ENCODE peak calls at places on chromosomes 13 and 19, in four cellular contexts. A is stimulated activated CD8-positive, alpha-beta memory T cell treated with anti-CD3 and anti-CD28 coated beads, Interleukin-7, amount 100 ng/mL, for 1 hour; N is amygdala; Y is hypothalamus. K is an unnamed sample.

GRCh38 chr19:52273301-52273700 is 3.9 kb downstream of the ZNF766 start:
- DNase-seq in N (no peak), A (no peak), Y (no peak), K (no peak)

GRCh38 chr19:49672131-49672919 is 4.7 kb upstream of the PRMT1 start:
- DNase-seq in Y (peak; percentile 43), A (peak; percentile 65), N (peak; percentile 48), K (peak; percentile 67)

GRCh38 chr19:12939908-12940533 is 1.6 kb downstream of the CALR start:
- DNase-seq in Y (no peak), A (no peak), N (no peak), K (no peak)

GRCh38 chr19:58466760-58467589 is at the start of gene ZNF324:
- DNase-seq in Y (peak; percentile 93), N (peak; percentile 97), A (peak; percentile 95), K (peak; percentile 97)

GRCh38 chr13:80177327-80177726 is 163.6 kb downstream of the SPRY2 start:
- DNase-seq in A (no peak), N (no peak), Y (no peak), K (no peak)

GRCh38 chr19:56189785-56190184 is 7.8 kb downstream of the ZSCAN5B start:
- DNase-seq in Y (no peak), A (no peak), N (no peak), K (no peak)

GRCh38 chr13:23672616-23673015 is 102.4 kb downstream of the TNFRSF19 start:
- DNase-seq in Y (no peak), N (no peak), A (no peak), K (no peak)

GRCh38 chr19:17682273-17682672 is 5.9 kb downstream of the UNC13A start:
- DNase-seq in Y (no peak), A (no peak), N (no peak), K (no peak)

GRCh38 chr13:43484432-43485225 is 302.1 kb downstream of the ENOX1 start:
- DNase-seq in A (no peak), Y (no peak), N (no peak), K (no peak)

GRCh38 chr19:51697169-51697776 is 4.1 kb downstream of the SPACA6 start:
- DNase-seq in Y (no peak), N (no peak), A (no peak), K (no peak)

GRCh38 chr13:20190481-20191310 is 2.0 kb downstream of the GJB2 start:
- DNase-seq in N (no peak), Y (no peak), A (no peak), K (no peak)

GRCh38 chr13:46899801-46900200 is 2.9 kb upstream of the HTR2A start:
- DNase-seq in Y (no peak), A (no peak), N (peak; percentile 10), K (peak; percentile 36)

GRCh38 chr13:33033361-33033812 is 17.2 kb downstream of the KL start:
- DNase-seq in Y (no peak), N (no peak), A (no peak), K (no peak)

GRCh38 chr19:5336195-5336965 is 4.2 kb downstream of the PTPRS start:
- DNase-seq in Y (no peak), A (no peak), N (no peak), K (no peak)

GRCh38 chr13:21137696-21138095 is 38.7 kb downstream of the SKA3 start:
- DNase-seq in A (no peak), Y (no peak), N (no peak), K (no peak)

GRCh38 chr13:92769064-92769463 is 457.5 kb upstream of the GPC6 start:
- DNase-seq in Y (no peak), A (no peak), N (no peak), K (no peak)

GRCh38 chr19:36256853-36257511 is 42.1 kb downstream of the ZNF146 start:
- DNase-seq in Y (no peak), A (no peak), N (no peak), K (no peak)

GRCh38 chr19:12899891-12900518 is 9.0 kb downstream of the GCDH start:
- DNase-seq in A (no peak), N (no peak), Y (no peak), K (no peak)

GRCh38 chr19:8194528-8195275 is 14.5 kb upstream of the CERS4 start:
- DNase-seq in Y (no peak), N (no peak), A (no peak), K (no peak)

GRCh38 chr19:57708641-57709354 is at the start of gene ZNF154:
- DNase-seq in A (no peak), N (peak; percentile 68), Y (peak; percentile 54), K (peak; percentile 19)

GRCh38 chr19:3575260-3575741 is 2.6 kb downstream of the HMG20B start:
- DNase-seq in A (no peak), Y (no peak), N (no peak), K (no peak)

GRCh38 chr19:2305424-2305823 is 2.5 kb downstream of the LINGO3 start:
- DNase-seq in A (no peak), Y (no peak), N (no peak), K (no peak)

GRCh38 chr19:21559444-21559843 is 54.0 kb downstream of the ZNF429 start:
- DNase-seq in A (no peak), N (no peak), Y (no peak), K (no peak)

GRCh38 chr13:77699059-77699680 is 1.7 kb downstream of the SLAIN1 start:
- DNase-seq in A (no peak), N (no peak), Y (no peak), K (no peak)

GRCh38 chr19:56084835-56085536 is 36.1 kb downstream of the ZNF787 start:
- DNase-seq in Y (no peak), N (no peak), A (no peak), K (no peak)

GRCh38 chr13:32037471-32037870 is 5.9 kb downstream of the FRY start:
- DNase-seq in N (no peak), A (no peak), Y (no peak), K (no peak)

GRCh38 chr19:17195106-17195505 is 20.1 kb upstream of the USE1 start:
- DNase-seq in A (no peak), N (no peak), Y (no peak), K (no peak)

GRCh38 chr13:100389617-100390016 is 199.0 kb downstream of the GGACT start:
- DNase-seq in Y (no peak), A (no peak), N (no peak), K (no peak)

GRCh38 chr13:111039735-111040134 is 75.4 kb upstream of the ARHGEF7 start:
- DNase-seq in Y (no peak), N (no peak), A (no peak), K (no peak)

GRCh38 chr13:26348966-26349365 is 95.0 kb downstream of the CDK8 start:
- DNase-seq in N (no peak), A (no peak), Y (no peak), K (no peak)

GRCh38 chr13:113814435-113814821 is 49.4 kb downstream of the GAS6 start:
- DNase-seq in N (no peak), Y (no peak), A (no peak), K (no peak)

GRCh38 chr13:41767801-41768200 is 193.1 kb downstream of the VWA8 start:
- DNase-seq in Y (no peak), N (no peak), A (no peak), K (no peak)

GRCh38 chr13:49084961-49085360 is 109.2 kb downstream of the FNDC3A start:
- DNase-seq in Y (no peak), N (no peak), A (no peak), K (no peak)

K was measured in hippocampal formation.